ENCODE peak calls at places on chromosomes 4 and X, in six cellular contexts. U is IMR-90; H is putamen; A is AG09319; L is stimulated activated CD4-positive, alpha-beta T cell treated with anti-CD3 and anti-CD28 coated beads, TNF-alpha, amount 100 ng/mL, for 4 hours; W is hypothalamus. I is an unnamed sample.
A peak's percentile ranks its signal among the peaks of the same experiment; 100 is the strongest.

GRCh38 chr4:76896731-76897521 is 1.0 kb downstream of the SOWAHB start:
- DNase-seq in W (no peak), H (no peak), U (peak; percentile 18), A (no peak), L (no peak), I (no peak)

GRCh38 chrX:104565791-104566687 is at the start of gene IL1RAPL2:
- DNase-seq in A (no peak), W (no peak), L (no peak), H (peak; percentile 1), U (no peak), I (no peak)

GRCh38 chr4:121957266-121957665 is 5.4 kb upstream of the TRPC3 start:
- DNase-seq in A (no peak), H (no peak), L (no peak), W (no peak), U (no peak), I (no peak)

GRCh38 chr4:83449009-83449408 is 6.6 kb downstream of the HELQ start:
- DNase-seq in H (no peak), A (no peak), L (no peak), U (no peak), W (no peak), I (no peak)

GRCh38 chr4:8278421-8279287 is 9.1 kb downstream of the HTRA3 start:
- DNase-seq in H (no peak), L (no peak), W (no peak), A (peak; percentile 67), U (peak; percentile 93), I (no peak)

GRCh38 chr4:121998024-121998423 is 46.2 kb upstream of the TRPC3 start:
- DNase-seq in H (no peak), W (no peak), L (no peak), A (no peak), U (no peak), I (no peak)

GRCh38 chr4:112589207-112589606 is 47.5 kb downstream of the ZGRF1 start:
- DNase-seq in H (no peak), A (no peak), L (no peak), W (no peak), U (peak; percentile 23), I (no peak)

GRCh38 chr4:133982533-133983224 is 218.9 kb downstream of the PABPC4L start:
- DNase-seq in U (peak; percentile 17), W (no peak), H (no peak), A (no peak), L (no peak), I (no peak)

I was measured in globus pallidus.